ENCODE peak calls at places on chromosomes 3 and 15, in nine cellular contexts. V, E, W, H, I, J, S, X and T are unnamed samples.

GRCh38 chr3:72287941-72288340 is 503.0 kb upstream of the PROK2 start:
- DNase-seq in V (no peak), E (no peak), W (no peak), H (no peak), I (no peak), J (peak; percentile 51), S (no peak), X (no peak), T (no peak)

GRCh38 chr15:101049856-101050646 is 130.9 kb downstream of the LRRK1 start:
- DNase-seq in V (no peak), E (no peak), W (peak; percentile 10), H (peak; percentile 37), I (no peak), J (no peak), S (no peak), X (no peak), T (peak; percentile 4)

GRCh38 chr15:66481107-66481856 is 16.3 kb downstream of the SNAPC5 start:
- DNase-seq in V (no peak), E (no peak), W (no peak), H (no peak), I (no peak), J (peak; percentile 55), S (no peak), X (no peak), T (peak; percentile 21)

GRCh38 chr3:122760457-122761271 is 33.0 kb downstream of the HSPBAP1 start:
- DNase-seq in V (no peak), E (no peak), W (no peak), H (no peak), I (no peak), J (no peak), S (no peak), X (peak; percentile 5), T (no peak)

GRCh38 chr15:60399246-60399915 is 1.6 kb upstream of the ANXA2 start:
- DNase-seq in V (no peak), E (no peak), W (no peak), H (no peak), I (no peak), J (no peak), S (no peak), X (no peak), T (no peak)

GRCh38 chr15:39327005-39327725 is 253.7 kb upstream of the THBS1 start:
- DNase-seq in V (no peak), E (peak; percentile 33), W (no peak), H (no peak), I (no peak), J (no peak), S (no peak), X (no peak), T (no peak)

GRCh38 chr3:36852071-36852470 is 87.7 kb upstream of the DCLK3 start:
- DNase-seq in V (no peak), E (no peak), W (no peak), H (no peak), I (no peak), J (no peak), S (no peak), X (no peak), T (no peak)

GRCh38 chr15:41827290-41827879 is 507 bp upstream of the JMJD7 start:
- DNase-seq in V (no peak), E (no peak), W (no peak), H (peak; percentile 66), I (no peak), J (no peak), S (peak; percentile 18), X (peak; percentile 29), T (peak; percentile 56)

GRCh38 chr3:143266936-143267335 is 147.4 kb downstream of the CHST2 start:
- DNase-seq in V (no peak), E (no peak), W (no peak), H (no peak), I (no peak), J (no peak), S (no peak), X (no peak), T (no peak)

GRCh38 chr3:49785565-49786356 is 581 bp downstream of the IP6K1 start:
- DNase-seq in V (peak; percentile 50), E (peak; percentile 35), W (no peak), H (peak; percentile 66), I (no peak), J (peak; percentile 85), S (peak; percentile 47), X (no peak), T (peak; percentile 52)

GRCh38 chr3:51429138-51429537 is 38.1 kb downstream of the RBM15B start:
- DNase-seq in V (no peak), E (no peak), W (no peak), H (no peak), I (no peak), J (no peak), S (no peak), X (no peak), T (no peak)